ENCODE peak calls at places on chromosomes 11 and 22, in eight cellular contexts. O, M, B, I, K, S, F and Y are unnamed samples.
A peak's percentile ranks its signal among the peaks of the same experiment; 100 is the strongest.

GRCh38 chr22:29784451-29785361 is 17.5 kb downstream of the UQCR10 start:
- DNase-seq in O (no peak), M (no peak), B (peak; percentile 91), I (no peak), K (peak; percentile 15), S (no peak), F (no peak), Y (no peak)

GRCh38 chr11:81005595-81005994 is 1564.8 kb upstream of the TENM4 start:
- DNase-seq in O (peak; percentile 62), M (no peak), B (no peak), I (peak; percentile 93), K (no peak), S (no peak), F (no peak), Y (no peak)

GRCh38 chr11:66278396-66279091 is 569 bp downstream of the CNIH2 start:
- DNase-seq in O (no peak), M (no peak), B (no peak), I (no peak), K (no peak), S (no peak), F (no peak), Y (no peak)

GRCh38 chr11:126348806-126349582 is 6.5 kb upstream of the ST3GAL4 start:
- DNase-seq in O (no peak), M (no peak), B (no peak), I (no peak), K (no peak), S (no peak), F (no peak), Y (no peak)

GRCh38 chr11:32420937-32421532 is 14.3 kb downstream of the WT1 start:
- DNase-seq in O (no peak), M (peak; percentile 3), B (no peak), I (peak; percentile 43), K (no peak), S (no peak), F (no peak), Y (peak; percentile 55)

GRCh38 chr11:12859872-12860657 is 149.1 kb upstream of the RASSF10 start:
- DNase-seq in O (no peak), M (no peak), B (no peak), I (no peak), K (no peak), S (no peak), F (no peak), Y (no peak)

GRCh38 chr11:70531281-70532065 is 133.1 kb downstream of the CTTN start:
- DNase-seq in O (no peak), M (no peak), B (peak; percentile 71), I (no peak), K (no peak), S (no peak), F (no peak), Y (no peak)

GRCh38 chr22:29689872-29690213 is 30.0 kb upstream of the CABP7 start:
- DNase-seq in O (peak; percentile 40), M (no peak), B (peak; percentile 89), I (peak; percentile 23), K (peak; percentile 67), S (no peak), F (no peak), Y (no peak)

GRCh38 chr11:73325036-73325981 is 17.2 kb downstream of the ARHGEF17 start:
- DNase-seq in O (no peak), M (no peak), B (peak; percentile 90), I (no peak), K (no peak), S (no peak), F (no peak), Y (no peak)

GRCh38 chr22:32378703-32379272 is 21.1 kb downstream of the RFPL3 start:
- DNase-seq in O (no peak), M (no peak), B (no peak), I (peak; percentile 31), K (peak; percentile 51), S (no peak), F (no peak), Y (peak; percentile 16)

GRCh38 chr22:37126383-37126782 is 16.9 kb upstream of the TMPRSS6 start:
- DNase-seq in O (no peak), M (no peak), B (no peak), I (no peak), K (no peak), S (no peak), F (no peak), Y (no peak)

GRCh38 chr11:7672960-7673723 is at the start of gene CYB5R2:
- DNase-seq in O (peak; percentile 26), M (no peak), B (peak; percentile 87), I (no peak), K (peak; percentile 63), S (no peak), F (no peak), Y (no peak)

GRCh38 chr22:23058063-23058462 is 12.3 kb upstream of the GNAZ start:
- DNase-seq in O (no peak), M (no peak), B (peak; percentile 16), I (no peak), K (no peak), S (no peak), F (no peak), Y (no peak)